ENCODE peak calls at places on chromosome 15, in eight cellular contexts. R is neural progenitor cell, Q is GM23338, X is RWPE2, Y is GM23248, J is mesendoderm, C is heart right ventricle, M is A549. K is an unnamed sample. For H3K4me1, the result is how much of the 10 kb centered on the place peaks cover.

GRCh38 chr15:96750361-96750760 is 419.9 kb downstream of the NR2F2 start:
- DNase-seq in X (no peak), Q (peak), Y (no peak), M (no peak), J (peak), C (no peak), R (no peak), K (no peak)

GRCh38 chr15:90823455-90823974 is 44.9 kb upstream of the FURIN start:
- DNase-seq in R (no peak), M (no peak), Y (no peak), X (no peak), C (no peak), J (no peak), Q (no peak), K (no peak)

GRCh38 chr15:37101634-37102314 is 1.4 kb upstream of the MEIS2 start:
- DNase-seq in R (peak), M (peak), C (peak), Q (peak), Y (peak), X (no peak), J (peak), K (peak)

GRCh38 chr15:29812384-29812694 is 9.9 kb downstream of the TJP1 start:
- DNase-seq in J (peak), M (peak), R (no peak), X (no peak), C (no peak), Y (peak), Q (peak), K (no peak)

GRCh38 chr15:43383070-43383469 is 12.2 kb downstream of the TUBGCP4 start:
- DNase-seq in X (no peak), C (no peak), Y (peak), Q (no peak), M (no peak), J (no peak), R (no peak), K (no peak)

GRCh38 chr15:92619380-92620101 is 36.0 kb downstream of the FAM174B start:
- DNase-seq in R (no peak), M (no peak), Q (no peak), C (no peak), Y (peak), X (peak), J (no peak), K (no peak)

GRCh38 chr15:70856884-70857546 is 3.1 kb upstream of the LARP6 start:
- DNase-seq in M (peak), J (peak), Y (peak), C (peak), X (peak), R (no peak), Q (no peak), K (no peak)

GRCh38 chr15:80789296-80789695 is 10.1 kb downstream of the CEMIP start:
- DNase-seq in Q (no peak), R (no peak), M (no peak), X (no peak), Y (peak), J (no peak), C (no peak), K (no peak)

GRCh38 chr15:80997692-80998091 is 3.0 kb upstream of the TLNRD1 start:
- DNase-seq in M (no peak), X (no peak), R (no peak), Q (no peak), Y (no peak), C (no peak), J (peak), K (no peak)

GRCh38 chr15:32649336-32649735 is 7.8 kb downstream of the SCG5 start:
- DNase-seq in Q (peak), X (no peak), J (peak), R (peak), Y (peak), C (no peak), M (peak), K (no peak)

GRCh38 chr15:45705510-45706473 is 71.0 kb downstream of the SQOR start:
- DNase-seq in C (peak), Q (peak), R (peak), X (no peak), Y (peak), M (peak), J (peak), K (peak)

GRCh38 chr15:29613951-29614382 is 208.3 kb downstream of the TJP1 start:
- DNase-seq in Y (peak), X (no peak), R (peak), M (peak), Q (peak), C (no peak), J (peak), K (peak)

GRCh38 chr15:85482896-85483295 is 102.5 kb downstream of the AKAP13 start:
- DNase-seq in Q (no peak), Y (peak), J (no peak), R (peak), M (peak), C (no peak), X (no peak), K (no peak)

GRCh38 chr15:83694030-83694429 is 40.1 kb downstream of the ADAMTSL3 start:
- DNase-seq in C (no peak), X (no peak), M (peak), Y (no peak), Q (peak), R (no peak), J (peak), K (no peak)

GRCh38 chr15:64525828-64526530 is 65.6 kb downstream of the ZNF609 start:
- DNase-seq in R (no peak), M (no peak), J (no peak), Y (no peak), C (no peak), Q (no peak), X (no peak), K (no peak)

GRCh38 chr15:70505411-70505919 is 257.9 kb downstream of the UACA start:
- DNase-seq in Y (peak), J (peak), C (no peak), Q (no peak), R (no peak), M (peak), X (peak), K (peak)

GRCh38 chr15:28935316-28935715 is 49.5 kb downstream of the APBA2 start:
- DNase-seq in Y (peak), J (peak), X (peak), C (no peak), R (no peak), Q (peak), M (no peak), K (no peak)

GRCh38 chr15:75713338-75713895 is 769 bp upstream of the CSPG4 start:
- DNase-seq in Y (peak), Q (peak), C (no peak), R (no peak), M (peak), X (no peak), J (peak), K (no peak)

GRCh38 chr15:38864827-38865604 is 300.4 kb upstream of the RASGRP1 start:
- DNase-seq in X (no peak), R (no peak), Y (peak), C (no peak), J (peak), M (no peak), Q (no peak), K (no peak)

DNA sequence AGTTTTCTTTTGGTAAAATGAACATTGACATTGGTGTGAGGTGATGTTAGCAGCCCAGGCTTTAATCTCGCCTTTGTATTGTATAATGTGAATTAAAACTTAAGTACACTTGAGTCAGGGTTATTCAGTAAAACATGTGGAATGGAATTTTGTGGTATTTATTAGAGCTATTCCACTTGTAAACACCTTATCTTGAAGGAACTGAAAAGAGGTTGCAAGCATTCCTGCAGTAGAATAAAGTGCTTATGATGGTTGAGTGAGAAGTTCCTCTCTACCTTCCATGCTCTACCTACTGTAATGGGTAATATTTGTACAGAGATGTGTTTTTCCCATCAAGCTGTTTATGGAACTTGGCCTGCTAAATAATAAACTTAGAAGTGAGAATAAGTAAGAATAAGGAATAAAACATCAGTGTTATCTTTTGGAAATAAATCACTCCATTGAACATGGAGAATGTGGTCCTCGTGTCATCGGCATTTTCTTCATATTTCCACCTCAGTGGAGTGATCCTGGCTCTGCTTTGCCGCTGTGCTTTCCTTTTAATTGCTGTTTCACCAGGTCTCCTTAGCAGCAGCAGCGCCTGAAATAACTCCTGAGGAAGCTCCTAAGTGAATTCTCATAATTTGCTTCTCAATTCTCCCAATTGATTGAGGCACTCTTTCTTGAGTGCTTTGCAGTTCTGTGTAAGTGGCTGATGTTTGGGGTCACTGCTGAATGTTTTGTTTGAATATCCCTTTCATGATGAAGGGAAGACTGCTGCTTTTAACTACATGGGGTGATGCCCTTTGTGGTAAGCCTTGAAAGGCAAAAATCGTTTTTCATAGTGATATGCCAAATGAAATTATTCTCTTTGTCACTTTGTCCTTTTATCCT is 36.3 kb downstream of the HMG20A start:
- DNase-seq in R (no peak), X (no peak), J (no peak), M (no peak), Q (no peak), Y (no peak), C (no peak), K (no peak)
- H3K27ac ChIP-seq in R (no peak), X (peak), J (no peak), M (no peak), Q (peak), Y (peak), C (peak), K (peak)

GRCh38 chr15:66715181-66715624 is 13.2 kb downstream of the SMAD6 start:
- DNase-seq in Q (no peak), M (no peak), X (no peak), R (peak), J (no peak), Y (no peak), C (no peak), K (no peak)

GRCh38 chr15:66715736-66716667 is 14.0 kb downstream of the SMAD6 start:
- DNase-seq in X (no peak), M (no peak), Y (no peak), C (no peak), Q (no peak), J (no peak), R (peak), K (no peak)

GRCh38 chr15:66714543-66714981 is 12.5 kb downstream of the SMAD6 start:
- DNase-seq in R (peak), Q (no peak), C (no peak), X (no peak), J (no peak), M (no peak), Y (peak), K (no peak)

GRCh38 chr15:66711886-66712285 is 9.8 kb downstream of the SMAD6 start:
- DNase-seq in R (no peak), Y (no peak), M (no peak), X (no peak), C (no peak), Q (no peak), J (no peak), K (no peak)

GRCh38 chr15:66713843-66714508 is 11.9 kb downstream of the SMAD6 start:
- DNase-seq in Q (no peak), X (no peak), Y (no peak), J (no peak), R (no peak), C (no peak), M (no peak), K (peak)
- H3K4me1 ChIP-seq in Q (under half), X (under half), Y (under half), J (under half), R (under half), C (under half), M (half or more), K (under half)

GRCh38 chr15:100029868-100030479 is 296.7 kb upstream of the LYSMD4 start:
- DNase-seq in M (no peak), C (no peak), X (no peak), R (no peak), Q (no peak), J (no peak), Y (no peak), K (no peak)

GRCh38 chr15:100031665-100032357 is 298.6 kb upstream of the LYSMD4 start:
- DNase-seq in C (no peak), Y (no peak), M (no peak), Q (no peak), J (no peak), X (no peak), R (no peak), K (no peak)

GRCh38 chr15:100030586-100031249 is 297.5 kb upstream of the LYSMD4 start:
- DNase-seq in R (no peak), X (no peak), Q (no peak), C (no peak), Y (no peak), J (no peak), M (no peak), K (no peak)

GRCh38 chr15:100026041-100026440 is 292.8 kb upstream of the LYSMD4 start:
- DNase-seq in Q (no peak), R (no peak), J (no peak), C (no peak), M (no peak), X (no peak), Y (no peak), K (no peak)

DNA sequence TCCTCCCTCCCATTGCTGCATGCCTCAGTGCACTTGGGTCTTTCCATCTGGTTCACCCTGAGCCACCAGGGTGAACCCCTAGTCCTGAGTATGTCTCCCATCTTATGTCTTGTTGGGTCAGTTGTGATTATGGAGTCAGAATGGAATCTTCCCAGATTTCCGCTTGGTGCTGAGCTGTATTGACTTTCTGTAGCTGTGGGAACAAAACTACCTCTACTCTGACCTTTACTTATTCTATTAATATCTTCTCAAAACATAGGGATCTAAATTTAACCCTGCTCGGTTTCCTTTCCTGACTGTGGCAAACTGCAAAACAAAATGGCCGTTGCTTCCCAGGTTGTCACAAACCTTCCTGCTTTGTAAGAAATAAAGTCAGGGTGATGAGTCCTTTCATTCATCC is 295.8 kb upstream of the LYSMD4 start:
- DNase-seq in X (no peak), J (no peak), M (no peak), Y (no peak), Q (no peak), C (no peak), R (no peak), K (no peak)
- H3K27ac ChIP-seq in X (no peak), J (no peak), M (no peak), Y (no peak), Q (no peak), C (no peak), R (no peak), K (no peak)

GRCh38 chr15:101611007-101611406 is 41.2 kb downstream of the TM2D3 start:
- DNase-seq in Q (no peak), Y (no peak), J (no peak), M (no peak), R (no peak), X (no peak), C (no peak), K (no peak)
- H3K4me1 ChIP-seq in Q (under half), Y (under half), J (under half), M (under half), R (under half), X (under half), C (under half), K (under half)

GRCh38 chr15:40438712-40439111 is 2.0 kb upstream of the BAHD1 start:
- DNase-seq in X (no peak), M (no peak), Y (no peak), C (peak), Q (no peak), R (no peak), J (no peak), K (no peak)

GRCh38 chr15:40441012-40441735 is 421 bp downstream of the BAHD1 start:
- DNase-seq in C (peak), M (no peak), Y (peak), Q (peak), J (peak), R (peak), X (peak), K (peak)

GRCh38 chr15:40437754-40438687 is 2.7 kb upstream of the BAHD1 start:
- DNase-seq in Y (no peak), X (no peak), R (no peak), C (no peak), Q (peak), J (no peak), M (no peak), K (no peak)

GRCh38 chr15:40440300-40441011 is at the start of gene BAHD1:
- DNase-seq in M (peak), X (peak), C (peak), Y (peak), R (peak), Q (peak), J (peak), K (peak)

DNA sequence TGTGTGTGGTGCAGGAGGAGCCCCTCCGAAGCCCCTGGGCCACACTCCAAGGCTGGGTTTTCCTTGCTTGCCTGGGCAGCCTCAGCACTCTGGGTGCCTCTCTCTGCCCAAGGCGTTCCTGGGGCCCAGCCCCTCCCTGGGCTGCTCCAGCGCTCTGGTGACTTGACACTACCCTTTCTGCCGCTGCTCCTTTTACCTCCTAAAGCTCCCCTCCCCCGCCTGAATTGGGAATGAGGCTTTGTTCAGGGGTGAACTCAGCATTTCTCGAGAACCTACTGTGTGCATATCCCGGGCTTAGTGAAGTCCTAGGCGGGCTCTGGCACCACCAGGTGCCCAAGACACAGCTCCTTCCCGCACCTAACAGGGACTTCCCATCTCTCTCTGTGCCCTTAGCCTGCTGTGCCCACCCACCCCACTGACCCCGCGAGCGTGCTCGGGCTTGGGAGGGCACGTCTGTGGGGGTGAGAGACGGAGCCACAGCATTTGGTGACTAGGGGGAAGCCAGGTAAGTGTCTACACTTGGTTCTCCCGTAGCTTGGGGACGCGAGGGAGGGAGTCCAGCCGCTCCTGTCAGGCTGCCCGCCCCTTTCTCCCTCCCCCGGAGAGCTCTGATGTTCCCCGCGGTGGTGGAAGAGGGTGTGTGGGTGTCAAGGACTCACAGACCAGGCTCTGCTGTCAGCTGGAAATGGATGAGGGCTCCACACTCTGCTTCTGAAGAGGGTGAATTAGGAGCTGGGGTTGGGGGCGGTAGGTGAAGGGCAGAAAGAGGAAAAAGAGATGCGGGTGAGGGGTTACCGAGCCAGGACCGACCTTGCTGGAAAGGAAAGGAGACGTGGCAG is 1.1 kb upstream of the BAHD1 start:
- DNase-seq in M (peak), R (peak), Y (peak), Q (peak), C (no peak), X (peak), J (peak), K (peak)
- H3K27ac ChIP-seq in M (peak), R (no peak), Y (no peak), Q (peak), C (peak), X (no peak), J (peak), K (no peak)

K was measured in MM.1S.